ENCODE peak calls at places on chromosomes 5 and 9, in ten cellular contexts. K, M, C, Y, H, R, B, I, O and U are unnamed samples.

GRCh38 chr5:54669285-54669684 is 151.7 kb downstream of the SNX18 start:
- DNase-seq in R (no peak), K (peak; percentile 87), B (no peak), I (no peak), Y (peak; percentile 83), M (no peak), O (no peak), C (no peak), H (no peak), U (peak; percentile 67)

GRCh38 chr5:180297587-180298282 is 5.9 kb upstream of the MAPK9 start:
- DNase-seq in K (no peak), O (no peak), H (no peak), R (no peak), M (no peak), Y (no peak), I (no peak), B (no peak), C (no peak), U (peak; percentile 53)

GRCh38 chr5:57002959-57003485 is 51.1 kb upstream of the MIER3 start:
- DNase-seq in K (no peak), B (peak; percentile 10), H (no peak), C (no peak), I (no peak), R (no peak), M (no peak), O (no peak), Y (no peak), U (no peak)

GRCh38 chr5:95543017-95543705 is 11.6 kb downstream of the SKIC3 start:
- DNase-seq in O (no peak), R (no peak), K (no peak), C (no peak), B (no peak), Y (no peak), I (no peak), M (no peak), H (no peak), U (peak; percentile 32)

GRCh38 chr5:138054863-138055558 is 22.1 kb upstream of the FAM13B start:
- DNase-seq in I (no peak), Y (peak; percentile 14), B (no peak), M (no peak), C (no peak), H (no peak), O (no peak), K (no peak), R (no peak), U (no peak)

GRCh38 chr9:113570749-113571711 is 107.5 kb downstream of the RGS3 start:
- DNase-seq in O (no peak), M (no peak), K (no peak), B (no peak), Y (peak; percentile 21), H (no peak), R (no peak), I (no peak), C (no peak), U (no peak)

GRCh38 chr9:126915281-126915816 is 767 bp downstream of the RALGPS1 start:
- DNase-seq in H (peak; percentile 91), C (no peak), B (no peak), R (no peak), O (peak; percentile 41), K (no peak), M (no peak), Y (no peak), I (peak; percentile 25), U (no peak)

GRCh38 chr9:110579763-110580255 is 268 bp upstream of the SVEP1 start:
- DNase-seq in O (peak; percentile 58), R (no peak), K (peak; percentile 96), I (no peak), H (no peak), Y (peak; percentile 60), C (peak; percentile 43), M (no peak), B (no peak), U (peak; percentile 95)

GRCh38 chr9:135939351-135940265 is 21.6 kb downstream of the UBAC1 start:
- DNase-seq in C (no peak), Y (no peak), M (peak; percentile 71), I (no peak), B (no peak), K (no peak), O (no peak), R (no peak), H (no peak), U (no peak)

GRCh38 chr9:136185596-136185995 is 19.3 kb downstream of the LHX3 start:
- DNase-seq in I (no peak), M (no peak), B (no peak), O (no peak), R (no peak), Y (no peak), K (no peak), C (no peak), H (no peak), U (no peak)

GRCh38 chr5:150410524-150411244 is 2.0 kb downstream of the CD74 start:
- DNase-seq in K (peak; percentile 76), Y (peak; percentile 65), B (peak; percentile 62), R (no peak), M (peak; percentile 46), H (peak; percentile 75), C (peak; percentile 52), O (peak; percentile 87), I (peak; percentile 30), U (peak; percentile 60)

GRCh38 chr5:88889165-88890069 is 6.4 kb upstream of the MEF2C start:
- DNase-seq in H (peak; percentile 90), K (peak; percentile 42), C (peak; percentile 58), I (no peak), O (peak; percentile 71), M (no peak), R (peak; percentile 88), B (no peak), Y (peak; percentile 72), U (peak; percentile 71)

GRCh38 chr5:139985733-139986132 is 57.4 kb downstream of the NRG2 start:
- DNase-seq in Y (peak; percentile 79), I (no peak), K (peak; percentile 74), M (no peak), R (peak; percentile 41), C (no peak), O (peak; percentile 34), B (peak; percentile 18), H (no peak), U (peak; percentile 90)

GRCh38 chr9:116208417-116209232 is 55.0 kb downstream of the PAPPA start:
- DNase-seq in K (peak; percentile 64), I (no peak), B (peak; percentile 54), C (no peak), Y (peak; percentile 27), O (no peak), R (no peak), H (no peak), M (no peak), U (peak; percentile 46)

GRCh38 chr5:6328173-6328572 is 50.2 kb downstream of the MED10 start:
- DNase-seq in M (no peak), O (peak; percentile 80), H (no peak), K (peak; percentile 11), I (no peak), Y (peak; percentile 6), C (peak; percentile 86), B (peak; percentile 25), R (peak; percentile 24), U (peak; percentile 5)

GRCh38 chr9:114156311-114156657 is 947 bp downstream of the COL27A1 start:
- DNase-seq in O (peak; percentile 38), K (no peak), M (no peak), B (no peak), C (no peak), Y (no peak), I (no peak), H (no peak), R (no peak), U (no peak)

GRCh38 chr9:96587295-96587694 is 32.3 kb downstream of the CDC14B start:
- DNase-seq in C (no peak), Y (no peak), H (no peak), I (no peak), O (no peak), M (no peak), R (no peak), K (no peak), B (no peak), U (no peak)

GRCh38 chr9:84238652-84239051 is 101.9 kb downstream of the SLC28A3 start:
- DNase-seq in B (peak; percentile 63), R (no peak), I (no peak), O (no peak), Y (no peak), M (no peak), K (peak; percentile 10), C (no peak), H (no peak), U (no peak)

GRCh38 chr9:88722753-88723152 is 187.8 kb downstream of the NXNL2 start:
- DNase-seq in Y (no peak), I (no peak), O (peak; percentile 23), H (no peak), B (peak; percentile 53), M (no peak), R (no peak), K (no peak), C (no peak), U (no peak)
- TF ChIP-seq CTCF in Y (peak; percentile 34), I (no peak), O (peak; percentile 46), H (peak; percentile 44), B (peak; percentile 44), M (no peak), R (no peak), K (peak; percentile 49), C (no peak), U (no peak)

GRCh38 chr9:119898316-119898715 is 529.1 kb upstream of the BRINP1 start:
- DNase-seq in B (no peak), O (no peak), H (no peak), K (peak; percentile 86), M (no peak), I (no peak), Y (no peak), R (no peak), C (no peak), U (no peak)
- TF ChIP-seq CTCF in B (no peak), O (no peak), H (no peak), K (no peak), M (no peak), I (no peak), Y (no peak), R (no peak), C (no peak), U (no peak)

GRCh38 chr5:55899344-55899743 is 48.2 kb downstream of the IL31RA start:
- DNase-seq in C (no peak), R (no peak), Y (peak; percentile 60), I (no peak), B (no peak), K (peak; percentile 49), O (no peak), H (no peak), M (no peak), U (peak; percentile 65)
- TF ChIP-seq CTCF in C (no peak), R (no peak), Y (no peak), I (no peak), B (no peak), K (no peak), O (no peak), H (no peak), M (no peak), U (no peak)

GRCh38 chr5:161269125-161269524 is 277.4 kb downstream of the GABRB2 start:
- DNase-seq in C (no peak), M (no peak), O (no peak), H (no peak), K (no peak), I (no peak), R (no peak), Y (no peak), B (no peak), U (no peak)

GRCh38 chr5:161271816-161272215 is 274.7 kb downstream of the GABRB2 start:
- DNase-seq in Y (no peak), R (no peak), M (no peak), H (no peak), B (no peak), O (no peak), I (no peak), K (no peak), C (no peak), U (no peak)

GRCh38 chr5:161278739-161279660 is 267.5 kb downstream of the GABRB2 start:
- DNase-seq in I (no peak), M (no peak), K (no peak), C (no peak), O (no peak), B (no peak), Y (no peak), R (no peak), H (no peak), U (no peak)

GRCh38 chr5:161273410-161273809 is 273.1 kb downstream of the GABRB2 start:
- DNase-seq in I (no peak), O (no peak), M (no peak), H (no peak), R (no peak), Y (no peak), C (no peak), B (no peak), K (no peak), U (no peak)
- TF ChIP-seq CTCF in I (no peak), O (no peak), M (no peak), H (no peak), R (no peak), Y (no peak), C (no peak), B (no peak), K (no peak), U (no peak)